ENCODE peak calls at places on chromosomes 3 and 15, in seven cellular contexts. Z, C, B, N, T, L and D are unnamed samples.

GRCh38 chr3:150307862-150308261 is 100.2 kb upstream of the TSC22D2 start:
- DNase-seq in L (no peak), Z (no peak), T (no peak), B (no peak), C (no peak), N (no peak), D (no peak)

GRCh38 chr15:30042556-30042955 is 40.2 kb upstream of the GOLGA8J start:
- DNase-seq in Z (no peak), C (no peak), B (no peak), T (no peak), L (no peak), N (no peak), D (no peak)

GRCh38 chr15:62066663-62067447 is at the start of gene C2CD4A:
- DNase-seq in Z (peak), B (no peak), N (peak), L (peak), C (peak), T (peak), D (no peak)

GRCh38 chr3:16183601-16184270 is 9.3 kb downstream of the GALNT15 start:
- DNase-seq in T (no peak), Z (no peak), L (no peak), B (no peak), C (no peak), N (no peak), D (peak)

GRCh38 chr3:134029734-134030381 is at the start of gene SLCO2A1:
- DNase-seq in N (no peak), C (peak), Z (no peak), T (no peak), L (peak), B (peak), D (peak)

GRCh38 chr15:75167588-75168076 is 34.0 kb upstream of the C15orf39 start:
- DNase-seq in Z (no peak), C (no peak), L (no peak), N (no peak), T (no peak), B (no peak), D (no peak)

GRCh38 chr3:61371123-61371522 is 119.9 kb upstream of the FHIT start:
- DNase-seq in B (peak), Z (no peak), N (no peak), C (peak), T (peak), L (peak), D (no peak)

GRCh38 chr3:72968280-72968679 is 28.3 kb upstream of the PPP4R2 start:
- DNase-seq in C (no peak), B (no peak), Z (no peak), N (no peak), L (no peak), T (no peak), D (no peak)

GRCh38 chr3:144362126-144362525 is 390.5 kb downstream of the DIPK2A start:
- DNase-seq in Z (no peak), B (no peak), N (no peak), T (no peak), C (no peak), L (no peak), D (no peak)

GRCh38 chr3:42020681-42021307 is 58.9 kb upstream of the ULK4 start:
- DNase-seq in T (no peak), L (no peak), Z (no peak), N (no peak), B (peak), C (no peak), D (no peak)

GRCh38 chr3:152719264-152719663 is 115.7 kb upstream of the P2RY1 start:
- DNase-seq in Z (no peak), B (peak), C (no peak), N (no peak), T (no peak), L (no peak), D (no peak)

GRCh38 chr3:189626286-189626685 is 4.9 kb upstream of the TP63 start:
- DNase-seq in B (no peak), L (no peak), C (no peak), T (no peak), Z (no peak), N (no peak), D (peak)

GRCh38 chr15:91289324-91289723 is 189.3 kb downstream of the SV2B start:
- DNase-seq in N (no peak), Z (no peak), L (peak), T (peak), C (no peak), B (peak), D (no peak)

GRCh38 chr3:10363935-10364334 is 43.0 kb upstream of the SEC13 start:
- DNase-seq in N (no peak), B (no peak), C (no peak), T (no peak), L (no peak), Z (no peak), D (no peak)

GRCh38 chr15:90845201-90845949 is 23.0 kb upstream of the FURIN start:
- DNase-seq in N (no peak), B (peak), Z (no peak), C (no peak), L (no peak), T (no peak), D (no peak)

GRCh38 chr3:107212709-107213664 is 164.3 kb upstream of the CCDC54 start:
- DNase-seq in N (no peak), L (no peak), B (no peak), C (no peak), Z (no peak), T (no peak), D (no peak)

GRCh38 chr15:83065431-83065830 is 1.6 kb downstream of the BTBD1 start:
- DNase-seq in T (no peak), Z (no peak), N (no peak), C (no peak), L (no peak), B (no peak), D (no peak)

GRCh38 chr3:11188231-11188630 is 33.9 kb downstream of the HRH1 start:
- DNase-seq in C (no peak), Z (no peak), B (no peak), N (no peak), T (no peak), L (no peak), D (no peak)